ENCODE peak calls at places on chromosomes 13 and 19, in nine cellular contexts. Y is choroid plexus epithelial cell, O is MM.1S, X is heart left ventricle, D is colonic mucosa, E is fibroblast of lung, C is AG04450, T is left ventricle myocardium inferior, K is Peyer's patch. Q is an unnamed sample.
A peak's percentile ranks its signal among the peaks of the same experiment; 100 is the strongest.

GRCh38 chr19:1401138-1401888 is at the start of gene GAMT:
- DNase-seq in Y (no peak), O (peak; percentile 74), X (peak; percentile 71), D (no peak), E (no peak), C (no peak), T (peak; percentile 55), K (no peak), Q (no peak)

GRCh38 chr13:74715718-74716117 is 581.5 kb upstream of the KLF12 start:
- DNase-seq in Y (no peak), O (no peak), X (no peak), D (no peak), E (no peak), C (no peak), T (no peak), K (no peak), Q (peak; percentile 57)

GRCh38 chr19:49339364-49340068 is 4.3 kb downstream of the CD37 start:
- DNase-seq in Y (peak; percentile 95), O (no peak), X (peak; percentile 94), D (peak; percentile 86), E (peak; percentile 87), C (peak; percentile 32), T (peak; percentile 90), K (peak; percentile 75), Q (no peak)

GRCh38 chr19:15469513-15470297 is 5.4 kb upstream of the RASAL3 start:
- DNase-seq in Y (no peak), O (no peak), X (no peak), D (no peak), E (no peak), C (no peak), T (no peak), K (no peak), Q (no peak)

GRCh38 chr13:59409211-59409610 is 754.5 kb downstream of the DIAPH3 start:
- DNase-seq in Y (peak; percentile 65), O (no peak), X (peak; percentile 80), D (no peak), E (peak; percentile 77), C (peak; percentile 32), T (peak; percentile 79), K (no peak), Q (no peak)

GRCh38 chr19:4369109-4369887 is 25.9 kb downstream of the MPND start:
- DNase-seq in Y (no peak), O (peak; percentile 91), X (peak; percentile 55), D (peak; percentile 86), E (no peak), C (no peak), T (peak; percentile 46), K (peak; percentile 82), Q (no peak)

GRCh38 chr19:14250870-14251269 is 44.9 kb upstream of the ADGRL1 start:
- DNase-seq in Y (no peak), O (no peak), X (no peak), D (no peak), E (no peak), C (no peak), T (no peak), K (no peak), Q (no peak)

GRCh38 chr19:3450796-3451411 is 29.4 kb downstream of the SMIM24 start:
- DNase-seq in Y (peak; percentile 99), O (peak; percentile 30), X (peak; percentile 60), D (no peak), E (peak; percentile 100), C (peak; percentile 99), T (peak; percentile 65), K (no peak), Q (peak; percentile 98)

GRCh38 chr13:85406269-85406975 is 392.8 kb downstream of the SLITRK6 start:
- DNase-seq in Y (no peak), O (no peak), X (no peak), D (no peak), E (no peak), C (no peak), T (no peak), K (no peak), Q (no peak)

GRCh38 chr19:35714601-35715354 is 3.0 kb upstream of the KMT2B start:
- DNase-seq in Y (no peak), O (no peak), X (no peak), D (no peak), E (no peak), C (no peak), T (no peak), K (no peak), Q (no peak)

GRCh38 chr19:4444765-4445741 is 12.5 kb downstream of the UBXN6 start:
- DNase-seq in Y (peak; percentile 52), O (no peak), X (no peak), D (no peak), E (peak; percentile 47), C (no peak), T (no peak), K (no peak), Q (no peak)

GRCh38 chr13:49314344-49314882 is 66.7 kb downstream of the CDADC1 start:
- DNase-seq in Y (no peak), O (no peak), X (no peak), D (no peak), E (no peak), C (no peak), T (no peak), K (no peak), Q (peak; percentile 39)

GRCh38 chr19:47507031-47507430 is 7.8 kb downstream of the NAPA start:
- DNase-seq in Y (no peak), O (no peak), X (peak; percentile 68), D (no peak), E (no peak), C (no peak), T (no peak), K (no peak), Q (no peak)

GRCh38 chr13:25378528-25378927 is 6.8 kb downstream of the ATP8A2 start:
- DNase-seq in Y (no peak), O (no peak), X (peak; percentile 30), D (no peak), E (no peak), C (no peak), T (no peak), K (no peak), Q (no peak)

GRCh38 chr13:74586839-74587238 is 452.6 kb upstream of the KLF12 start:
- DNase-seq in Y (no peak), O (no peak), X (no peak), D (no peak), E (no peak), C (no peak), T (no peak), K (no peak), Q (no peak)

GRCh38 chr13:80157261-80157942 is 183.5 kb downstream of the SPRY2 start:
- DNase-seq in Y (peak; percentile 43), O (no peak), X (no peak), D (no peak), E (no peak), C (no peak), T (no peak), K (no peak), Q (no peak)

GRCh38 chr13:65868106-65868505 is 1362.0 kb downstream of the PCDH9 start:
- DNase-seq in Y (no peak), O (no peak), X (no peak), D (no peak), E (no peak), C (no peak), T (no peak), K (no peak), Q (no peak)

GRCh38 chr13:65872448-65872847 is 1357.7 kb downstream of the PCDH9 start:
- DNase-seq in Y (no peak), O (no peak), X (no peak), D (no peak), E (no peak), C (no peak), T (no peak), K (no peak), Q (no peak)
- H3K4me3 ChIP-seq in Y (no peak overlapping the region), O (no peak overlapping the region), X (no peak overlapping the region), D (no peak overlapping the region), E (no peak overlapping the region), C (no peak overlapping the region), T (no peak overlapping the region), K (no peak overlapping the region), Q (no peak overlapping the region)

GRCh38 chr19:7861619-7862412 is 12.4 kb downstream of the PRR36 start:
- DNase-seq in Y (no peak), O (no peak), X (no peak), D (no peak), E (no peak), C (no peak), T (no peak), K (peak; percentile 51), Q (no peak)
- TF ChIP-seq CTCF in Y (peak; percentile 2), O (no peak), X (no peak), D (no peak), E (no peak), C (no peak), T (no peak), K (no peak), Q (no peak)

GRCh38 chr19:55075366-55075998 is at the start of gene EPS8L1:
- DNase-seq in Y (no peak), O (no peak), X (no peak), D (peak; percentile 87), E (no peak), C (no peak), T (no peak), K (peak; percentile 79), Q (no peak)
- H3K4me3 ChIP-seq in Y (no peak within 1 kb of the TSS), O (no peak within 1 kb of the TSS), X (no peak within 1 kb of the TSS), D (no peak within 1 kb of the TSS), E (no peak within 1 kb of the TSS), C (no peak within 1 kb of the TSS), T (no peak within 1 kb of the TSS), K (peak within 1 kb of the TSS; percentile 43), Q (no peak within 1 kb of the TSS)

GRCh38 chr19:31517466-31518180 is 168.4 kb upstream of the TSHZ3 start:
- DNase-seq in Y (no peak), O (no peak), X (no peak), D (no peak), E (no peak), C (no peak), T (no peak), K (no peak), Q (no peak)
- TF ChIP-seq CTCF in Y (no peak), O (no peak), X (no peak), D (no peak), E (no peak), C (no peak), T (no peak), K (no peak), Q (no peak)

GRCh38 chr19:44723952-44724319 is 24.6 kb upstream of the BCL3 start:
- DNase-seq in Y (peak; percentile 79), O (peak; percentile 74), X (peak; percentile 86), D (peak; percentile 92), E (peak; percentile 79), C (peak; percentile 53), T (peak; percentile 76), K (peak; percentile 92), Q (no peak)

GRCh38 chr19:44725684-44726083 is 22.8 kb upstream of the BCL3 start:
- DNase-seq in Y (no peak), O (no peak), X (no peak), D (peak; percentile 82), E (no peak), C (no peak), T (no peak), K (peak; percentile 73), Q (no peak)

GRCh38 chr19:44723299-44723951 is 24.5 kb downstream of the CEACAM16 start:
- DNase-seq in Y (no peak), O (no peak), X (no peak), D (no peak), E (no peak), C (no peak), T (no peak), K (no peak), Q (no peak)

GRCh38 chr19:44726465-44726864 is 22.0 kb upstream of the BCL3 start:
- DNase-seq in Y (no peak), O (no peak), X (no peak), D (peak; percentile 31), E (no peak), C (no peak), T (no peak), K (no peak), Q (no peak)

GRCh38 chr19:44725251-44725650 is 23.3 kb upstream of the BCL3 start:
- DNase-seq in Y (no peak), O (no peak), X (no peak), D (peak; percentile 94), E (no peak), C (no peak), T (no peak), K (peak; percentile 95), Q (no peak)
- H3K4me3 ChIP-seq in Y (no peak overlapping the region), O (no peak overlapping the region), X (no peak overlapping the region), D (peak overlapping the region; percentile 34), E (no peak overlapping the region), C (no peak overlapping the region), T (peak overlapping the region; percentile 37), K (peak overlapping the region; percentile 25), Q (no peak overlapping the region)